ENCODE peak calls at places on chromosomes 7 and 10, in five cellular contexts. P, M, L, X and H are unnamed samples.

GRCh38 chr10:29535012-29535777 is 99.6 kb downstream of the SVIL start:
- DNase-seq in M (peak), L (peak), P (peak), X (no peak), H (peak)

GRCh38 chr10:18343573-18343972 is 203.3 kb downstream of the CACNB2 start:
- DNase-seq in L (no peak), P (no peak), M (no peak), X (no peak), H (no peak)

GRCh38 chr7:27172823-27173411 is 1.2 kb downstream of the HOXA10 start:
- DNase-seq in L (peak), P (no peak), M (peak), X (no peak), H (no peak)

GRCh38 chr10:104321716-104322415 is 16.4 kb downstream of the ITPRIP start:
- DNase-seq in L (no peak), X (no peak), P (no peak), M (no peak), H (no peak)

GRCh38 chr7:30932562-30932961 is 20.9 kb downstream of the AQP1 start:
- DNase-seq in M (no peak), P (no peak), L (no peak), X (no peak), H (no peak)

GRCh38 chr7:96321041-96321669 is 743 bp downstream of the SLC25A13 start:
- DNase-seq in P (peak), X (no peak), L (peak), M (peak), H (peak)

GRCh38 chr7:37182011-37182478 is 266.6 kb downstream of the ELMO1 start:
- DNase-seq in X (peak), L (peak), P (peak), M (peak), H (peak)

GRCh38 chr7:596071-596818 is 76.6 kb upstream of the PDGFA start:
- DNase-seq in M (no peak), X (no peak), P (no peak), L (no peak), H (no peak)

GRCh38 chr7:27103489-27104226 is 1.2 kb upstream of the HOXA2 start:
- DNase-seq in X (no peak), L (no peak), P (no peak), M (no peak), H (no peak)

GRCh38 chr7:156703209-156703608 is 62.6 kb downstream of the RNF32 start:
- DNase-seq in M (no peak), P (no peak), X (no peak), L (no peak), H (no peak)

GRCh38 chr7:24435002-24435401 is 138.2 kb upstream of the PALS2 start:
- DNase-seq in P (no peak), X (no peak), M (no peak), L (no peak), H (no peak)